ENCODE peak calls at places on chromosomes 6 and 20, in six cellular contexts. U is GM06990, R is esophagus squamous epithelium, G is adrenal gland, M is brain microvascular endothelial cell, P is endothelial cell of umbilical vein. J is an unnamed sample. For H3K27me3, the result is how much of the 10 kb centered on the place peaks cover.

GRCh38 chr6:23823421-23823820 is 302.6 kb upstream of the NRSN1 start:
- DNase-seq in U (no peak), R (no peak), G (no peak), M (no peak), P (no peak), J (no peak)

GRCh38 chr20:6162239-6162638 is 39.4 kb upstream of the FERMT1 start:
- DNase-seq in U (no peak), R (no peak), G (peak), M (no peak), P (no peak), J (no peak)

GRCh38 chr6:145020114-145020513 is 715.2 kb downstream of the EPM2A start:
- DNase-seq in U (no peak), R (no peak), G (no peak), M (no peak), P (no peak), J (no peak)

GRCh38 chr20:16918366-16918765 is 170.2 kb downstream of the OTOR start:
- DNase-seq in U (no peak), R (no peak), G (no peak), M (no peak), P (no peak), J (no peak)

GRCh38 chr6:25652007-25652515 is at the start of gene SCGN:
- DNase-seq in U (peak), R (no peak), G (peak), M (peak), P (peak), J (peak)

GRCh38 chr20:47280228-47280627 is 76.3 kb downstream of the ZMYND8 start:
- DNase-seq in U (no peak), R (no peak), G (no peak), M (no peak), P (no peak), J (no peak)

GRCh38 chr20:21510414-21510971 is 3.4 kb downstream of the NKX2-2 start:
- DNase-seq in U (no peak), R (no peak), G (no peak), M (no peak), P (no peak), J (no peak)

GRCh38 chr6:149698175-149698574 is 19.7 kb downstream of the LATS1 start:
- DNase-seq in U (no peak), R (no peak), G (no peak), M (no peak), P (no peak), J (no peak)

GRCh38 chr6:50030777-50031562 is 9.2 kb upstream of the DEFB110 start:
- DNase-seq in U (no peak), R (no peak), G (no peak), M (no peak), P (no peak), J (no peak)

GRCh38 chr6:33704215-33704817 is 7.2 kb downstream of the UQCC2 start:
- DNase-seq in U (no peak), R (no peak), G (no peak), M (no peak), P (no peak), J (no peak)

GRCh38 chr20:2451939-2452732 is 18.5 kb downstream of the SNRPB start:
- DNase-seq in U (no peak), R (no peak), G (peak), M (peak), P (peak), J (peak)

GRCh38 chr6:155708100-155708499 is 252.5 kb upstream of the NOX3 start:
- DNase-seq in U (no peak), R (no peak), G (peak), M (no peak), P (no peak), J (no peak)

GRCh38 chr6:161319231-161319630 is 45.4 kb upstream of the AGPAT4 start:
- DNase-seq in U (no peak), R (no peak), G (no peak), M (no peak), P (no peak), J (no peak)

GRCh38 chr6:160139420-160139851 is 17.8 kb downstream of the SLC22A1 start:
- DNase-seq in U (no peak), R (no peak), G (peak), M (peak), P (no peak), J (no peak)

GRCh38 chr20:44979090-44979621 is 12.8 kb downstream of the STK4 start:
- DNase-seq in U (peak), R (no peak), G (no peak), M (peak), P (no peak), J (peak)

GRCh38 chr6:98777762-98778161 is 56.6 kb upstream of the POU3F2 start:
- DNase-seq in U (peak), R (no peak), G (no peak), M (no peak), P (no peak), J (no peak)

GRCh38 chr6:4323322-4323721 is 187.9 kb upstream of the ECI2 start:
- DNase-seq in U (no peak), R (no peak), G (no peak), M (no peak), P (no peak), J (no peak)

GRCh38 chr6:89819336-89820130 is at the start of gene MDN1:
- DNase-seq in U (peak), R (peak), G (peak), M (peak), P (peak), J (peak)

GRCh38 chr6:126063512-126064146 is 77.3 kb downstream of the TRMT11 start:
- DNase-seq in U (no peak), R (no peak), G (no peak), M (peak), P (peak), J (no peak)

GRCh38 chr6:141548969-141549368 is 583.8 kb upstream of the GJE1 start:
- DNase-seq in U (no peak), R (no peak), G (no peak), M (peak), P (peak), J (no peak)

GRCh38 chr6:45448417-45449389 is 71.0 kb upstream of the SUPT3H start:
- DNase-seq in U (no peak), R (no peak), G (no peak), M (no peak), P (no peak), J (no peak)

GRCh38 chr6:133426038-133426437 is 184.9 kb downstream of the EYA4 start:
- DNase-seq in U (no peak), R (no peak), G (no peak), M (no peak), P (no peak), J (no peak)

GRCh38 chr20:35708502-35708901 is 9.3 kb downstream of the ROMO1 start:
- DNase-seq in U (no peak), R (no peak), G (no peak), M (no peak), P (no peak), J (no peak)

GRCh38 chr20:38304845-38305447 is 990 bp downstream of the BPI start:
- DNase-seq in U (no peak), R (no peak), G (peak), M (peak), P (peak), J (no peak)

GRCh38 chr6:7424967-7425807 is 35.6 kb downstream of the RIOK1 start:
- DNase-seq in U (no peak), R (no peak), G (peak), M (peak), P (peak), J (no peak)

GRCh38 chr20:41734506-41734945 is 116.3 kb upstream of the CHD6 start:
- DNase-seq in U (no peak), R (no peak), G (peak), M (peak), P (peak), J (no peak)

GRCh38 chr6:169967687-169968086 is 216.3 kb downstream of the ERMARD start:
- DNase-seq in U (no peak), R (no peak), G (peak), M (no peak), P (no peak), J (no peak)

GRCh38 chr6:138978229-138978628 is 9.8 kb downstream of the REPS1 start:
- DNase-seq in U (no peak), R (no peak), G (no peak), M (no peak), P (no peak), J (no peak)

GRCh38 chr6:89368107-89368506 is 15.6 kb upstream of the UBE2J1 start:
- DNase-seq in U (no peak), R (no peak), G (peak), M (peak), P (peak), J (peak)

GRCh38 chr6:28446818-28447511 is 3.7 kb upstream of the ZSCAN23 start:
- DNase-seq in U (peak), R (no peak), G (no peak), M (peak), P (peak), J (no peak)

GRCh38 chr6:27388293-27389197 is at the start of gene ZNF391:
- DNase-seq in U (peak), R (no peak), G (peak), M (peak), P (peak), J (peak)

GRCh38 chr6:53985361-53985760 is 125.9 kb upstream of the MLIP start:
- DNase-seq in U (no peak), R (no peak), G (no peak), M (no peak), P (no peak), J (no peak)

GRCh38 chr6:151285121-151285520 is 45.4 kb downstream of the AKAP12 start:
- DNase-seq in U (no peak), R (no peak), G (peak), M (peak), P (peak), J (no peak)

GRCh38 chr6:53216301-53216700 is 67.7 kb upstream of the GCM1 start:
- DNase-seq in U (no peak), R (no peak), G (no peak), M (no peak), P (no peak), J (no peak)

GRCh38 chr6:14983599-14984296 is 262.1 kb upstream of the JARID2 start:
- DNase-seq in U (no peak), R (no peak), G (no peak), M (no peak), P (no peak), J (no peak)

GRCh38 chr6:25215881-25216280 is 63.3 kb upstream of the CARMIL1 start:
- DNase-seq in U (no peak), R (no peak), G (no peak), M (no peak), P (no peak), J (no peak)

DNA sequence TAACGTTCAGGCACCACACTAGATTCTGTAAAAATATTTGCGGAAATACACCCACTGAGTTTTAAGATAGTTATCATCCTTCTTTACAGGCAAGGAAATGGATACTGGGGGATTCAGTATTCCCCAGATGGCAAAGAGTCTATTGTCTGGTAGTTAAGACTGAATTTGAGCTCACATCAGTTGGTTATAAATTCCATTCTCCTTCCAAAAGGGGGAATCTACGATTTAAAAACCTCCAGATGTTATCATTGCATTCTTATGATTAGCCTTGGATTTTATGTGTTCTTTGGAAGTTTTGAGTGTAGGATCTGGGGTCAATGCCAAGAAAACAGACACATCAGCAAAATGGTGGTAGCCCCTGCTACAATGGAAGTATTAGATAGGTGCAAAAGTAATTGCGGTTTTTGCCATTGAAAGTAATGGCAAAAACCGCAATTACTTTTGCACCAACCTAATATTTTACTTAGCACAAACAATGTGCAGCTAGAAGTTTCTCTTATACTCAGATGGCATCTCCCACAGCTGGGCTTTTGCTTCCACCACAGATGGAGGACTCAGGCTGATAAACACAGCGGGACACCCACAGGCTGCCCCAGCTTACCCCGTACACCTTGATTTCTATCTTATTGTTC is 168.2 kb upstream of the RIN2 start:
- DNase-seq in U (no peak), R (no peak), G (no peak), M (no peak), P (no peak), J (no peak)
- H3K27me3 ChIP-seq in U (under half), R (under half), G (under half), M (under half), P (under half), J (under half)

DNA sequence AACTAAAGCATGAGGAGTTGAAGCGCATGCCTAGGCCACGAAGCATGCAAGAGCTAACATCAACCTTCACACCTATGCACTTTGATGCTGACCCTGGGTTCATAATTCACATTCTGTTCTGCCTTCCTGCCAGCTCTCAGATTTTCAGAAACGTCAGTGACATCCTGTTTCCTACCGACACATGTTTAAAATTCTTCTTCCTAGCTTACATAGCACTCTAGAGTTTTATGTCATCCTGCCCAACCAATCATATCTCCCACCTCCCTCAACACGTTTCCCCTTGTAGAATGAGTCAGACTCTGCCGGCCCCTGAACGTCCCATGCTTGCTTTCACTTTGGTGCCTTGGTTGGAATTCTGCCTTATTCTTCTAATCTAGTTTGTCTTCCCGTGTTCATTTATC is 97.1 kb upstream of the MAP7 start:
- DNase-seq in U (peak), R (no peak), G (peak), M (peak), P (peak), J (no peak)
- H3K27me3 ChIP-seq in U (under half), R (under half), G (under half), M (under half), P (under half), J (under half)

GRCh38 chr6:137043710-137044365 is 927 bp downstream of the IL20RA start:
- DNase-seq in U (no peak), R (no peak), G (peak), M (peak), P (peak), J (no peak)
- H3K27me3 ChIP-seq in U (under half), R (under half), G (under half), M (under half), P (under half), J (half or more)

GRCh38 chr6:83808926-83809325 is 44.2 kb upstream of the RIPPLY2 start:
- DNase-seq in U (no peak), R (no peak), G (no peak), M (no peak), P (no peak), J (no peak)
- H3K27me3 ChIP-seq in U (under half), R (under half), G (under half), M (under half), P (under half), J (under half)

GRCh38 chr20:61464634-61465033 is 212.6 kb downstream of the CDH4 start:
- DNase-seq in U (no peak), R (no peak), G (no peak), M (no peak), P (no peak), J (no peak)
- H3K27me3 ChIP-seq in U (under half), R (under half), G (under half), M (under half), P (under half), J (under half)

GRCh38 chr6:35786272-35786671 is 5.5 kb downstream of the CLPSL1 start:
- DNase-seq in U (no peak), R (no peak), G (no peak), M (no peak), P (no peak), J (no peak)
- H3K27me3 ChIP-seq in U (under half), R (under half), G (under half), M (under half), P (under half), J (under half)

DNA sequence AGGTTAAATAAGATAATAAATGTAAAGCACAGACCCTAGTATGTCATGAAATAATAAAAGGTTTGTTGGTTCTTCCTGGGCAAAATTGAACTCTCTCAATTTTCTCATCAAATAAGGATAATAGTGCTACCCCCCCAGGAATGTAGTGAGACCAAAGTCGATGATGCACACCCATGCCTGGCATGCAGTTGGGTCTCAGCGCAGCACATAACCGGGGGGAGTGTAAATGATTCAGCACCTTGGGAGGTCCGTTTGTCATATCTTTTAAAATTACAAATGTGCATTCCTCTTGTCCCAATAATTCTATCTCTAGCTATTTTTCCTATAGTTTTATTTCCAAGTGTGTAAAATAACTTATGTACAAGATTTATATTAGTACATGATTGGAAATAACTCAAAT is 31.3 kb upstream of the CCDC167 start:
- DNase-seq in U (no peak), R (no peak), G (no peak), M (peak), P (no peak), J (no peak)
- H3K27me3 ChIP-seq in U (under half), R (under half), G (under half), M (under half), P (half or more), J (under half)

GRCh38 chr6:30363459-30363858 is 18.5 kb downstream of the RPP21 start:
- DNase-seq in U (no peak), R (no peak), G (no peak), M (no peak), P (no peak), J (no peak)
- H3K27me3 ChIP-seq in U (under half), R (under half), G (under half), M (under half), P (half or more), J (half or more)